ENCODE peak calls at places on chromosomes 1 and 21, in seven cellular contexts. One of them, this sample, is unnamed.

GRCh38 chr1:222912730-222913129 is 97.9 kb downstream of the DISP1 start:
- DNase-seq in NCI-H2171: no peak
- DNase-seq in activated naive CD8-positive, alpha-beta T cell treated with anti-CD3 and anti-CD28 coated beads, Interleukin-2, amount 50 U/mL, for 24 hours: no peak
- DNase-seq in activated gamma-delta T cell treated with anti-CD3 and anti-CD28 coated beads, Interleukin-2, amount 50 U/mL, for 16 hours: no peak
- DNase-seq in stimulated activated CD4-positive, alpha-beta T cell treated with anti-CD3 and anti-CD28 coated beads, Interleukin-15, amount 100 ng/mL, for 1 hour: no peak
- DNase-seq in AG20443: no peak
- DNase-seq in kidney: no peak
- DNase-seq in this sample: no peak

GRCh38 chr1:36492491-36492890 is 9.8 kb upstream of the CSF3R start:
- DNase-seq in kidney: no peak
- DNase-seq in NCI-H2171: no peak
- DNase-seq in stimulated activated CD4-positive, alpha-beta T cell treated with anti-CD3 and anti-CD28 coated beads, Interleukin-15, amount 100 ng/mL, for 1 hour: no peak
- DNase-seq in AG20443: no peak
- DNase-seq in activated naive CD8-positive, alpha-beta T cell treated with anti-CD3 and anti-CD28 coated beads, Interleukin-2, amount 50 U/mL, for 24 hours: no peak
- DNase-seq in activated gamma-delta T cell treated with anti-CD3 and anti-CD28 coated beads, Interleukin-2, amount 50 U/mL, for 16 hours: no peak
- DNase-seq in this sample: no peak

GRCh38 chr1:7770620-7770938 is 517 bp upstream of the VAMP3 start:
- DNase-seq in AG20443: no peak
- DNase-seq in kidney: no peak
- DNase-seq in stimulated activated CD4-positive, alpha-beta T cell treated with anti-CD3 and anti-CD28 coated beads, Interleukin-15, amount 100 ng/mL, for 1 hour: no peak
- DNase-seq in activated gamma-delta T cell treated with anti-CD3 and anti-CD28 coated beads, Interleukin-2, amount 50 U/mL, for 16 hours: no peak
- DNase-seq in activated naive CD8-positive, alpha-beta T cell treated with anti-CD3 and anti-CD28 coated beads, Interleukin-2, amount 50 U/mL, for 24 hours: no peak
- DNase-seq in NCI-H2171: peak; percentile 31
- DNase-seq in this sample: no peak

GRCh38 chr1:44572572-44572879 is 101.8 kb downstream of the TMEM53 start:
- DNase-seq in kidney: no peak
- DNase-seq in AG20443: no peak
- DNase-seq in activated naive CD8-positive, alpha-beta T cell treated with anti-CD3 and anti-CD28 coated beads, Interleukin-2, amount 50 U/mL, for 24 hours: no peak
- DNase-seq in stimulated activated CD4-positive, alpha-beta T cell treated with anti-CD3 and anti-CD28 coated beads, Interleukin-15, amount 100 ng/mL, for 1 hour: no peak
- DNase-seq in activated gamma-delta T cell treated with anti-CD3 and anti-CD28 coated beads, Interleukin-2, amount 50 U/mL, for 16 hours: no peak
- DNase-seq in NCI-H2171: no peak
- DNase-seq in this sample: peak; percentile 6

GRCh38 chr1:159084152-159084551 is 7.6 kb upstream of the AIM2 start:
- DNase-seq in NCI-H2171: no peak
- DNase-seq in activated naive CD8-positive, alpha-beta T cell treated with anti-CD3 and anti-CD28 coated beads, Interleukin-2, amount 50 U/mL, for 24 hours: no peak
- DNase-seq in activated gamma-delta T cell treated with anti-CD3 and anti-CD28 coated beads, Interleukin-2, amount 50 U/mL, for 16 hours: no peak
- DNase-seq in AG20443: no peak
- DNase-seq in kidney: no peak
- DNase-seq in stimulated activated CD4-positive, alpha-beta T cell treated with anti-CD3 and anti-CD28 coated beads, Interleukin-15, amount 100 ng/mL, for 1 hour: no peak
- DNase-seq in this sample: no peak

GRCh38 chr1:48552420-48552819 is 80.4 kb upstream of the SPATA6 start:
- DNase-seq in AG20443: no peak
- DNase-seq in activated gamma-delta T cell treated with anti-CD3 and anti-CD28 coated beads, Interleukin-2, amount 50 U/mL, for 16 hours: no peak
- DNase-seq in activated naive CD8-positive, alpha-beta T cell treated with anti-CD3 and anti-CD28 coated beads, Interleukin-2, amount 50 U/mL, for 24 hours: no peak
- DNase-seq in kidney: no peak
- DNase-seq in NCI-H2171: no peak
- DNase-seq in stimulated activated CD4-positive, alpha-beta T cell treated with anti-CD3 and anti-CD28 coated beads, Interleukin-15, amount 100 ng/mL, for 1 hour: no peak
- DNase-seq in this sample: no peak

GRCh38 chr21:42382915-42383314 is 12.9 kb downstream of the TMPRSS3 start:
- DNase-seq in kidney: peak; percentile 42
- DNase-seq in activated gamma-delta T cell treated with anti-CD3 and anti-CD28 coated beads, Interleukin-2, amount 50 U/mL, for 16 hours: no peak
- DNase-seq in stimulated activated CD4-positive, alpha-beta T cell treated with anti-CD3 and anti-CD28 coated beads, Interleukin-15, amount 100 ng/mL, for 1 hour: no peak
- DNase-seq in activated naive CD8-positive, alpha-beta T cell treated with anti-CD3 and anti-CD28 coated beads, Interleukin-2, amount 50 U/mL, for 24 hours: no peak
- DNase-seq in AG20443: no peak
- DNase-seq in NCI-H2171: no peak
- DNase-seq in this sample: no peak

GRCh38 chr1:148308832-148309458 is 156.9 kb upstream of the NBPF11 start:
- DNase-seq in activated gamma-delta T cell treated with anti-CD3 and anti-CD28 coated beads, Interleukin-2, amount 50 U/mL, for 16 hours: no peak
- DNase-seq in activated naive CD8-positive, alpha-beta T cell treated with anti-CD3 and anti-CD28 coated beads, Interleukin-2, amount 50 U/mL, for 24 hours: no peak
- DNase-seq in AG20443: no peak
- DNase-seq in NCI-H2171: no peak
- DNase-seq in kidney: no peak
- DNase-seq in stimulated activated CD4-positive, alpha-beta T cell treated with anti-CD3 and anti-CD28 coated beads, Interleukin-15, amount 100 ng/mL, for 1 hour: no peak
- DNase-seq in this sample: peak; percentile 72

GRCh38 chr1:41739061-41739955 is 179.4 kb downstream of the HIVEP3 start:
- DNase-seq in activated naive CD8-positive, alpha-beta T cell treated with anti-CD3 and anti-CD28 coated beads, Interleukin-2, amount 50 U/mL, for 24 hours: peak; percentile 90
- DNase-seq in kidney: peak; percentile 93
- DNase-seq in AG20443: peak; percentile 76
- DNase-seq in activated gamma-delta T cell treated with anti-CD3 and anti-CD28 coated beads, Interleukin-2, amount 50 U/mL, for 16 hours: peak; percentile 55
- DNase-seq in stimulated activated CD4-positive, alpha-beta T cell treated with anti-CD3 and anti-CD28 coated beads, Interleukin-15, amount 100 ng/mL, for 1 hour: peak; percentile 78
- DNase-seq in NCI-H2171: peak; percentile 37
- DNase-seq in this sample: peak; percentile 93